ENCODE peak calls at places on chromosomes 1 and 21, in seven cellular contexts. E is stimulated activated CD4-positive, alpha-beta T cell treated with anti-CD3 and anti-CD28 coated beads, Interleukin-15, amount 100 ng/mL, for 1 hour; O is left ventricle myocardium superior; W is CD4-positive, alpha-beta T cell; F is HAP-1; U is left ventricle myocardium inferior; A is GM18507. S is an unnamed sample.

GRCh38 chr1:196001188-196001587 is 607.1 kb downstream of the KCNT2 start:
- DNase-seq in E (no peak), O (no peak), W (no peak), F (no peak), U (no peak), A (no peak), S (no peak)

GRCh38 chr1:241711326-241711725 is 59.2 kb downstream of the WDR64 start:
- DNase-seq in E (no peak), O (no peak), W (no peak), F (no peak), U (no peak), A (no peak), S (no peak)

GRCh38 chr1:5394111-5394510 is 598.1 kb downstream of the NPHP4 start:
- DNase-seq in E (no peak), O (no peak), W (no peak), F (no peak), U (no peak), A (no peak), S (no peak)

GRCh38 chr1:3219005-3219724 is 150.2 kb downstream of the PRDM16 start:
- DNase-seq in E (no peak), O (peak; percentile 87), W (no peak), F (no peak), U (peak; percentile 83), A (no peak), S (no peak)

GRCh38 chr1:28232558-28233263 is at the start of gene DNAJC8:
- DNase-seq in E (peak; percentile 91), O (peak; percentile 96), W (peak; percentile 93), F (peak; percentile 96), U (peak; percentile 95), A (peak; percentile 90), S (peak; percentile 86)

GRCh38 chr1:149846600-149847466 is 52.5 kb upstream of the BOLA1 start:
- DNase-seq in E (no peak), O (no peak), W (no peak), F (no peak), U (no peak), A (no peak), S (no peak)

GRCh38 chr1:155086182-155086741 is 7.6 kb downstream of the EFNA3 start:
- DNase-seq in E (peak; percentile 73), O (peak; percentile 79), W (peak; percentile 69), F (peak; percentile 88), U (peak; percentile 67), A (peak; percentile 64), S (peak; percentile 43)

GRCh38 chr1:69246109-69246508 is 321.6 kb upstream of the LRRC7 start:
- DNase-seq in E (no peak), O (no peak), W (no peak), F (no peak), U (no peak), A (no peak), S (no peak)

GRCh38 chr21:42230636-42231035 is 11.7 kb downstream of the ABCG1 start:
- DNase-seq in E (no peak), O (no peak), W (no peak), F (no peak), U (no peak), A (no peak), S (no peak)

GRCh38 chr1:214416417-214417212 is 134.8 kb downstream of the PTPN14 start:
- DNase-seq in E (no peak), O (no peak), W (no peak), F (no peak), U (no peak), A (no peak), S (peak; percentile 68)

GRCh38 chr21:43369124-43369523 is 57.8 kb downstream of the SIK1 start:
- DNase-seq in E (no peak), O (no peak), W (no peak), F (no peak), U (no peak), A (peak; percentile 38), S (no peak)

GRCh38 chr1:156387899-156388813 is 19.1 kb downstream of the RHBG start:
- DNase-seq in E (no peak), O (no peak), W (no peak), F (peak; percentile 48), U (no peak), A (no peak), S (no peak)

GRCh38 chr1:55225228-55225627 is 10.1 kb upstream of the USP24 start:
- DNase-seq in E (no peak), O (no peak), W (no peak), F (no peak), U (no peak), A (no peak), S (no peak)

GRCh38 chr1:192270398-192270797 is 46.4 kb upstream of the RGS21 start:
- DNase-seq in E (no peak), O (no peak), W (no peak), F (no peak), U (no peak), A (no peak), S (peak; percentile 48)

GRCh38 chr1:924619-925323 is 1.0 kb downstream of the SAMD11 start:
- DNase-seq in E (no peak), O (peak; percentile 66), W (no peak), F (peak; percentile 79), U (no peak), A (no peak), S (peak; percentile 44)

GRCh38 chr1:193281894-193282293 is 95.5 kb upstream of the B3GALT2 start:
- DNase-seq in E (no peak), O (no peak), W (no peak), F (no peak), U (no peak), A (no peak), S (no peak)

GRCh38 chr1:7376676-7377075 is 394.4 kb upstream of the VAMP3 start:
- DNase-seq in E (no peak), O (no peak), W (no peak), F (no peak), U (no peak), A (no peak), S (no peak)

GRCh38 chr1:14929547-14930223 is 223.9 kb upstream of the TMEM51 start:
- DNase-seq in E (no peak), O (no peak), W (no peak), F (no peak), U (no peak), A (no peak), S (no peak)

GRCh38 chr1:221419513-221420088 is 322.3 kb downstream of the DUSP10 start:
- DNase-seq in E (no peak), O (no peak), W (no peak), F (no peak), U (no peak), A (no peak), S (peak; percentile 41)

S was measured in NCI-H226.